ENCODE peak calls at places on chromosomes 13 and 19, in ten cellular contexts. L is C1 segment of cervical spinal cord; T is CD8-positive, alpha-beta T cell; C is GM12878; R is putamen; E is body of pancreas; V is PC-3; M is cerebellar cortex; B is BE2C; S is brain microvascular endothelial cell. P is an unnamed sample.

GRCh38 chr13:91592050-91593014 is 193.9 kb downstream of the GPC5 start:
- DNase-seq in L (no peak), T (no peak), C (no peak), R (no peak), E (no peak), V (peak), M (no peak), B (no peak), S (no peak), P (no peak)

GRCh38 chr19:10503002-10503789 is at the start of gene KEAP1:
- DNase-seq in L (no peak), T (peak), C (no peak), R (no peak), E (peak), V (peak), M (peak), B (peak), S (no peak), P (no peak)

GRCh38 chr19:32407004-32407992 is 1.7 kb downstream of the DPY19L3 start:
- DNase-seq in L (peak), T (no peak), C (no peak), R (peak), E (peak), V (peak), M (peak), B (no peak), S (peak), P (no peak)

GRCh38 chr19:3054972-3055740 is 7.1 kb downstream of the TLE5 start:
- DNase-seq in L (no peak), T (no peak), C (no peak), R (peak), E (peak), V (peak), M (no peak), B (no peak), S (no peak), P (no peak)

GRCh38 chr13:34070006-34070405 is 252.1 kb downstream of the RFC3 start:
- DNase-seq in L (no peak), T (no peak), C (no peak), R (no peak), E (no peak), V (peak), M (no peak), B (no peak), S (no peak), P (no peak)

GRCh38 chr19:18431351-18432197 is 6.4 kb downstream of the ISYNA1 start:
- DNase-seq in L (no peak), T (no peak), C (no peak), R (no peak), E (no peak), V (no peak), M (peak), B (peak), S (no peak), P (no peak)

GRCh38 chr13:27968316-27969072 is 621 bp downstream of the CDX2 start:
- DNase-seq in L (no peak), T (no peak), C (no peak), R (no peak), E (no peak), V (no peak), M (no peak), B (no peak), S (no peak), P (no peak)

GRCh38 chr13:79548886-79549285 is 67.9 kb downstream of the NDFIP2 start:
- DNase-seq in L (no peak), T (no peak), C (no peak), R (no peak), E (no peak), V (peak), M (peak), B (no peak), S (no peak), P (no peak)

GRCh38 chr19:13152854-13153626 is 2.8 kb downstream of the IER2 start:
- DNase-seq in L (peak), T (peak), C (peak), R (peak), E (peak), V (peak), M (peak), B (peak), S (peak), P (no peak)

GRCh38 chr13:44894001-44894770 is 95.1 kb downstream of the NUFIP1 start:
- DNase-seq in L (no peak), T (no peak), C (no peak), R (no peak), E (no peak), V (peak), M (no peak), B (peak), S (no peak), P (no peak)

GRCh38 chr13:23867027-23867491 is 22.1 kb downstream of the MIPEP start:
- DNase-seq in L (no peak), T (no peak), C (no peak), R (no peak), E (no peak), V (peak), M (no peak), B (no peak), S (peak), P (no peak)

GRCh38 chr19:21439372-21439771 is 42.4 kb downstream of the ZNF493 start:
- DNase-seq in L (no peak), T (no peak), C (no peak), R (no peak), E (peak), V (peak), M (no peak), B (no peak), S (no peak), P (no peak)

GRCh38 chr13:112842343-112842856 is 126.6 kb upstream of the MCF2L start:
- DNase-seq in L (no peak), T (no peak), C (no peak), R (no peak), E (peak), V (no peak), M (no peak), B (peak), S (peak), P (no peak)

GRCh38 chr19:49570138-49570856 is 10.1 kb downstream of the NOSIP start:
- DNase-seq in L (no peak), T (peak), C (no peak), R (peak), E (peak), V (peak), M (peak), B (peak), S (peak), P (peak)